ENCODE peak calls at places on chromosome 16, in five cellular contexts. C, H, D, N and X are unnamed samples. For H3K4me1, the result is how much of the 10 kb centered on the place peaks cover.

GRCh38 chr16:51147776-51148673 is 3.0 kb downstream of the SALL1 start:
- DNase-seq in C (no peak), H (no peak), D (no peak), N (no peak), X (no peak)

GRCh38 chr16:4690946-4691665 is 2.3 kb upstream of the NUDT16L1 start:
- DNase-seq in C (peak), H (no peak), D (no peak), N (no peak), X (no peak)

GRCh38 chr16:20415541-20415940 is 6.2 kb downstream of the ACSM5 start:
- DNase-seq in C (no peak), H (no peak), D (no peak), N (no peak), X (no peak)

GRCh38 chr16:10922328-10923145 is 19.7 kb downstream of the DEXI start:
- DNase-seq in C (peak), H (peak), D (peak), N (no peak), X (peak)

GRCh38 chr16:87305505-87306391 is 11.4 kb downstream of the C16orf95 start:
- DNase-seq in C (no peak), H (no peak), D (no peak), N (peak), X (peak)

GRCh38 chr16:50498756-50499155 is 49.4 kb upstream of the NKD1 start:
- DNase-seq in C (no peak), H (no peak), D (no peak), N (no peak), X (no peak)

GRCh38 chr16:11224894-11225676 is 30.9 kb downstream of the SOCS1 start:
- DNase-seq in C (no peak), H (no peak), D (no peak), N (no peak), X (no peak)

GRCh38 chr16:89906141-89907025 is 12.3 kb upstream of the MC1R start:
- DNase-seq in C (no peak), H (no peak), D (no peak), N (no peak), X (peak)

GRCh38 chr16:13307255-13307654 is 405.9 kb downstream of the SHISA9 start:
- DNase-seq in C (no peak), H (no peak), D (no peak), N (no peak), X (no peak)

GRCh38 chr16:30565526-30565925 is 6.0 kb downstream of the ZNF688 start:
- DNase-seq in C (no peak), H (no peak), D (no peak), N (no peak), X (no peak)

GRCh38 chr16:65061935-65062334 is 59.9 kb downstream of the CDH11 start:
- DNase-seq in C (no peak), H (no peak), D (no peak), N (no peak), X (no peak)

GRCh38 chr16:75310541-75310940 is 59.1 kb upstream of the BCAR1 start:
- DNase-seq in C (no peak), H (no peak), D (no peak), N (no peak), X (no peak)

GRCh38 chr16:56294599-56294998 is 103.3 kb downstream of the GNAO1 start:
- DNase-seq in C (no peak), H (no peak), D (no peak), N (no peak), X (no peak)

GRCh38 chr16:66523861-66524354 is 26.0 kb downstream of the TK2 start:
- DNase-seq in C (no peak), H (no peak), D (no peak), N (no peak), X (no peak)

GRCh38 chr16:21222495-21223337 is 10.8 kb upstream of the ANKS4B start:
- DNase-seq in C (no peak), H (no peak), D (no peak), N (peak), X (no peak)

GRCh38 chr16:79348521-79349306 is 251.8 kb downstream of the MAF start:
- DNase-seq in C (no peak), H (no peak), D (no peak), N (no peak), X (no peak)

GRCh38 chr16:31008154-31008950 is 2.1 kb downstream of the STX1B start:
- DNase-seq in C (no peak), H (no peak), D (no peak), N (no peak), X (no peak)

GRCh38 chr16:1003551-1004347 is 22.2 kb downstream of the SOX8 start:
- DNase-seq in C (no peak), H (no peak), D (no peak), N (no peak), X (no peak)

GRCh38 chr16:61289141-61289540 is 747.1 kb downstream of the CDH8 start:
- DNase-seq in C (no peak), H (no peak), D (no peak), N (no peak), X (no peak)

GRCh38 chr16:66605177-66605999 is 884 bp downstream of the CMTM3 start:
- DNase-seq in C (peak), H (peak), D (peak), N (peak), X (peak)

GRCh38 chr16:82301108-82301755 is 131.2 kb upstream of the MPHOSPH6 start:
- DNase-seq in C (no peak), H (no peak), D (no peak), N (no peak), X (no peak)
- TF ChIP-seq CTCF in C (no peak), H (no peak), D (no peak), N (no peak), X (no peak)

DNA sequence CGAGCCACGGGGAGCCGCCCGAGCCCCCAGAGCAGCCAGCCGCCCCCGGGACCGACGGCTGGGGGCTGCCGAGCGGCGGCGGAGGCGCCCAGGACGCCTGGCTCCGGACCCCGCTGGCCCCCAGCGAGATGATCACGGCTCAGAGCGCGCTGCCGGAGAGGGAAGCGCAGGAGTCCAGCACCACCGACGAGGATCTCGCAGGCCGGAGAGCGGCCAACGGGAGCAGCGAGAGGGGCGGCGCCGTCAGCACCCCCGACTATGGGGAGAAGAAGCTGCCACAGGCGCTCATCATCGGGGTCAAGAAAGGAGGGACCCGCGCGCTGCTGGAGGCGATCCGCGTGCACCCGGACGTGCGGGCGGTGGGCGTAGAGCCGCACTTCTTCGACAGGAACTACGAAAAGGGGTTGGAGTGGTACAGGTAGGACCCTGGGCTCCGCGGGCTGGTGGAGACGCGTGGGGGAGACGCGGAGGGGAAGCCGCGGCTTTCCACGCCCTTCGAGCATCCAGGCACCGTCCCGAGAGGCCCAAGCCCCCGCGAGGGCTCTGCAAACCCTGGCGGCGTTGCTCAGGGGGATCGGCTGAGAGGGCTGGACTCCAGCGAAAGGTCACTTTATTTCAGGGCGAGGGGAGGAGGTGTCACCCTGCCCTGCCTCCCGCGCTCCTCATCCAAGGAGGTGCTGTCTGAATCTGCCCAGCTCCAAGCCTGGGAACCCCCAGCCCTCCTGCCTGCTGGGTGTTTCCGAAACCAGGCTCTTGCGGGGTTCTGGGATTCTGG is 1.2 kb downstream of the HS3ST4 start:
- DNase-seq in C (no peak), H (no peak), D (no peak), N (peak), X (no peak)
- H3K4me3 ChIP-seq in C (no peak), H (no peak), D (peak), N (peak), X (no peak)

DNA sequence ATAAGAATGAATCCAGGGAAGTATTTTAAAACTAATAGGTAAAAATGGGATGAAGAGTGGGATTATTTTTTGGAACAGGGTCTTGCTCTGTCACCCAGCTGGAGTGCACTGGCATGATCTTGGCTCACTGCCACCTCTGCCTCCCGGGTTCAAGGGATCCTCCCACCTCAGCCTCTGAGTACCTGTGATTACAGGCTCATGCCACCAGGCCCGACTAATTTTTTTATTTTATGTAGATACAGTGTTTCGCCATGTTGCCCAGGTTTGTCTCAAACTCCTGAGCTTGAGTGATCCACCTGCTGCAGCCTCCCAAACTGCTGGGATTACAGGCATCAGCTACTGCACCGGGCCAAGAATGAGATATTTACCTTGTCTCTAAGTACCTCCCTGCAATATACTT is 22.1 kb downstream of the NSMCE1 start:
- DNase-seq in C (no peak), H (no peak), D (no peak), N (no peak), X (no peak)
- H3K4me1 ChIP-seq in C (under half), H (under half), D (under half), N (under half), X (under half)

DNA sequence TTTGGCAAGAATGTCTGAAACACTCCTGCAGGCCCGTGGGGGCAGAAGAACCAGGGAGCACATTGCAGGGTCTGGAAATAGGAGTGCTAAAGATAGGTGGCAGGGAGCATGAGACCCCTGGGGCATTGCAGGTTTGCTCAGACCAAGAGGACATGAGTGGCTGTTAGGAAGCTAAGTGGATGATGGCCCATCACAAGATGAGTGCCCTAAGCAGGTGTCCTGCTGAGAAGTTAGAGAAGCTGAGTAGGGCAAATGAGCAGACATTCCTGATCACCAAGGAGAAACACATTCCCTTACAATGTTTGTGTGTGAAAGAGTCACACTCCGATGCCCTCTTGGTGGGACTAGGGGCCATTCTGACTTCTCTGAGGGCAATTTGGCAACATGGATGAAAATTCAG is 9.9 kb downstream of the MLYCD start:
- DNase-seq in C (no peak), H (no peak), D (no peak), N (no peak), X (no peak)
- TF ChIP-seq CTCF in C (no peak), H (no peak), D (no peak), N (no peak), X (no peak)

DNA sequence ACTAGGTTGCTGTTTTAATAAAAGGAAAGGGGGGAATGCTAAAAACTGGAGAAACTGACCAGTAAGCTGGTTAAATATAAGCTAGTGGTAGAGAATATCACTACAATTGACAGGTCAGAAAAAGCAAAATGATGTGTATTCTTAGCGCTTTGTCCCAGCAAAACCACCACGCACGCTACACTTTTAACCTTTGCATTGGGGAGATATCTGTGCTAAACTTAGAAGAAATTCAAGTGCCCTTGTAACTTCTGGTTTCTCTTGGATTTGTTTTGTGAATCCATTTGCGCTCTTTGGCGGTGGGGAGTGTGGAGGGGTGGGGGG is 1.4 kb downstream of the GAN start:
- DNase-seq in C (no peak), H (no peak), D (no peak), N (no peak), X (no peak)
- H3K4me3 ChIP-seq in C (peak), H (peak), D (peak), N (peak), X (peak)